ENCODE peak calls at places on chromosomes 11 and 22, in five cellular contexts. One of them, this sample, is unnamed.

GRCh38 chr11:18071098-18071705 is 25.1 kb upstream of the TPH1 start:
- DNase-seq in WTC11: no peak
- DNase-seq in upper lobe of right lung: no peak
- DNase-seq in mucosa of descending colon: no peak
- DNase-seq in AG04449: no peak
- DNase-seq in this sample: no peak

GRCh38 chr11:13889566-13890214 is 72.8 kb upstream of the SPON1 start:
- DNase-seq in WTC11: no peak
- DNase-seq in AG04449: no peak
- DNase-seq in mucosa of descending colon: no peak
- DNase-seq in upper lobe of right lung: no peak
- DNase-seq in this sample: no peak

GRCh38 chr11:123137496-123138270 is 57.4 kb downstream of the CLMP start:
- DNase-seq in AG04449: no peak
- DNase-seq in WTC11: peak; percentile 78
- DNase-seq in mucosa of descending colon: peak; percentile 52
- DNase-seq in upper lobe of right lung: peak; percentile 79
- DNase-seq in this sample: peak; percentile 35

GRCh38 chr11:96470521-96470920 is 80.7 kb downstream of the JRKL start:
- DNase-seq in mucosa of descending colon: no peak
- DNase-seq in WTC11: no peak
- DNase-seq in upper lobe of right lung: no peak
- DNase-seq in AG04449: no peak
- DNase-seq in this sample: no peak

GRCh38 chr11:64918056-64918455 is 1.0 kb upstream of the ATG2A start:
- DNase-seq in WTC11: no peak
- DNase-seq in AG04449: no peak
- DNase-seq in upper lobe of right lung: no peak
- DNase-seq in mucosa of descending colon: no peak
- DNase-seq in this sample: no peak

GRCh38 chr22:48489551-48490512 is 1337.8 kb downstream of the BRD1 start:
- DNase-seq in WTC11: no peak
- DNase-seq in mucosa of descending colon: no peak
- DNase-seq in upper lobe of right lung: peak; percentile 69
- DNase-seq in AG04449: no peak
- DNase-seq in this sample: peak; percentile 29

GRCh38 chr11:59200421-59200746 is 12.3 kb downstream of the MPEG1 start:
- DNase-seq in AG04449: no peak
- DNase-seq in mucosa of descending colon: no peak
- DNase-seq in upper lobe of right lung: no peak
- DNase-seq in WTC11: no peak
- DNase-seq in this sample: no peak

GRCh38 chr22:30312053-30312452 is 14.7 kb downstream of the TBC1D10A start:
- DNase-seq in upper lobe of right lung: no peak
- DNase-seq in mucosa of descending colon: no peak
- DNase-seq in AG04449: no peak
- DNase-seq in WTC11: no peak
- DNase-seq in this sample: no peak

GRCh38 chr11:33830903-33831648 is 56.8 kb upstream of the FBXO3 start:
- DNase-seq in WTC11: no peak
- DNase-seq in AG04449: no peak
- DNase-seq in upper lobe of right lung: no peak
- DNase-seq in mucosa of descending colon: no peak
- DNase-seq in this sample: no peak

GRCh38 chr11:125494987-125495725 is 909 bp downstream of the FEZ1 start:
- DNase-seq in mucosa of descending colon: peak; percentile 29
- DNase-seq in AG04449: no peak
- DNase-seq in upper lobe of right lung: peak; percentile 66
- DNase-seq in WTC11: peak; percentile 63
- DNase-seq in this sample: peak; percentile 36

GRCh38 chr22:22410121-22410520 is 98.4 kb downstream of the ZNF280B start:
- DNase-seq in AG04449: no peak
- DNase-seq in upper lobe of right lung: peak; percentile 71
- DNase-seq in mucosa of descending colon: peak; percentile 43
- DNase-seq in WTC11: no peak
- DNase-seq in this sample: no peak

GRCh38 chr11:79219186-79220045 is 221.4 kb downstream of the TENM4 start:
- DNase-seq in AG04449: no peak
- DNase-seq in mucosa of descending colon: no peak
- DNase-seq in upper lobe of right lung: no peak
- DNase-seq in WTC11: no peak
- DNase-seq in this sample: no peak

GRCh38 chr11:46890665-46891064 is 27.7 kb downstream of the LRP4 start:
- DNase-seq in AG04449: peak; percentile 4
- DNase-seq in mucosa of descending colon: no peak
- DNase-seq in WTC11: no peak
- DNase-seq in upper lobe of right lung: no peak
- DNase-seq in this sample: no peak

GRCh38 chr22:49253656-49254055 is 574.0 kb downstream of the BRD1 start:
- DNase-seq in WTC11: no peak
- DNase-seq in mucosa of descending colon: no peak
- DNase-seq in AG04449: no peak
- DNase-seq in upper lobe of right lung: peak; percentile 35
- DNase-seq in this sample: no peak

GRCh38 chr11:8101421-8101820 is 20.4 kb downstream of the TUB start:
- DNase-seq in mucosa of descending colon: no peak
- DNase-seq in WTC11: no peak
- DNase-seq in AG04449: no peak
- DNase-seq in upper lobe of right lung: no peak
- DNase-seq in this sample: no peak

GRCh38 chr22:35882226-35883027 is 146.2 kb downstream of the RBFOX2 start:
- DNase-seq in mucosa of descending colon: no peak
- DNase-seq in AG04449: no peak
- DNase-seq in upper lobe of right lung: no peak
- DNase-seq in WTC11: no peak
- DNase-seq in this sample: no peak

GRCh38 chr11:66123902-66124301 is 53.8 kb downstream of the PACS1 start:
- DNase-seq in AG04449: no peak
- DNase-seq in upper lobe of right lung: no peak
- DNase-seq in WTC11: no peak
- DNase-seq in mucosa of descending colon: no peak
- DNase-seq in this sample: no peak

GRCh38 chr11:15336016-15336415 is 221.3 kb downstream of the INSC start:
- DNase-seq in mucosa of descending colon: no peak
- DNase-seq in upper lobe of right lung: no peak
- DNase-seq in WTC11: peak; percentile 12
- DNase-seq in AG04449: no peak
- DNase-seq in this sample: no peak

GRCh38 chr22:49632199-49633009 is 195.3 kb downstream of the BRD1 start:
- DNase-seq in WTC11: peak; percentile 82
- DNase-seq in AG04449: no peak
- DNase-seq in upper lobe of right lung: no peak
- DNase-seq in mucosa of descending colon: peak; percentile 61
- DNase-seq in this sample: peak; percentile 82

GRCh38 chr22:20244250-20244648 is 23.9 kb downstream of the RTN4R start:
- DNase-seq in AG04449: no peak
- DNase-seq in mucosa of descending colon: no peak
- DNase-seq in WTC11: no peak
- DNase-seq in upper lobe of right lung: no peak
- DNase-seq in this sample: no peak

GRCh38 chr11:8810331-8811301 is 100.4 kb upstream of the AKIP1 start:
- DNase-seq in WTC11: peak; percentile 80
- DNase-seq in AG04449: no peak
- DNase-seq in mucosa of descending colon: peak; percentile 87
- DNase-seq in upper lobe of right lung: peak; percentile 91
- DNase-seq in this sample: peak; percentile 65

GRCh38 chr11:1160231-1161101 is 2.7 kb downstream of the MUC5AC start:
- DNase-seq in AG04449: no peak
- DNase-seq in mucosa of descending colon: peak; percentile 18
- DNase-seq in WTC11: no peak
- DNase-seq in upper lobe of right lung: peak; percentile 53
- DNase-seq in this sample: no peak

GRCh38 chr11:131408011-131408640 is 37.7 kb downstream of the NTM start:
- DNase-seq in mucosa of descending colon: no peak
- DNase-seq in AG04449: no peak
- DNase-seq in upper lobe of right lung: no peak
- DNase-seq in WTC11: peak; percentile 55
- DNase-seq in this sample: peak; percentile 47

GRCh38 chr11:70074701-70075100 is 3.4 kb upstream of the ANO1 start:
- DNase-seq in upper lobe of right lung: peak; percentile 48
- DNase-seq in mucosa of descending colon: no peak
- DNase-seq in WTC11: no peak
- DNase-seq in AG04449: no peak
- DNase-seq in this sample: no peak
- TF ChIP-seq CTCF in upper lobe of right lung: no peak
- TF ChIP-seq CTCF in mucosa of descending colon: no peak
- TF ChIP-seq CTCF in WTC11: no peak
- TF ChIP-seq CTCF in AG04449: no peak
- TF ChIP-seq CTCF in this sample: no peak

GRCh38 chr11:11155962-11156815 is 196.9 kb downstream of the CSNK2A3 start:
- DNase-seq in upper lobe of right lung: no peak
- DNase-seq in mucosa of descending colon: no peak
- DNase-seq in WTC11: peak; percentile 86
- DNase-seq in AG04449: no peak
- DNase-seq in this sample: peak; percentile 36
- TF ChIP-seq CTCF in upper lobe of right lung: peak; percentile 46
- TF ChIP-seq CTCF in mucosa of descending colon: peak; percentile 19
- TF ChIP-seq CTCF in WTC11: peak; percentile 85
- TF ChIP-seq CTCF in AG04449: peak; percentile 59
- TF ChIP-seq CTCF in this sample: peak; percentile 62

GRCh38 chr11:77593883-77594282 is 4.1 kb downstream of the AQP11 start:
- DNase-seq in upper lobe of right lung: no peak
- DNase-seq in AG04449: no peak
- DNase-seq in mucosa of descending colon: no peak
- DNase-seq in WTC11: no peak
- DNase-seq in this sample: no peak

GRCh38 chr11:77589521-77590193 is at the start of gene AQP11:
- DNase-seq in upper lobe of right lung: peak; percentile 92
- DNase-seq in mucosa of descending colon: peak; percentile 97
- DNase-seq in AG04449: peak; percentile 24
- DNase-seq in WTC11: peak; percentile 88
- DNase-seq in this sample: peak; percentile 81

GRCh38 chr11:77592727-77593126 is 3.0 kb downstream of the AQP11 start:
- DNase-seq in mucosa of descending colon: no peak
- DNase-seq in WTC11: no peak
- DNase-seq in AG04449: no peak
- DNase-seq in upper lobe of right lung: no peak
- DNase-seq in this sample: no peak

GRCh38 chr11:77589181-77589520 is 602 bp upstream of the AQP11 start:
- DNase-seq in WTC11: no peak
- DNase-seq in upper lobe of right lung: no peak
- DNase-seq in AG04449: no peak
- DNase-seq in mucosa of descending colon: no peak
- DNase-seq in this sample: no peak

GRCh38 chr11:77590194-77590591 is 440 bp downstream of the AQP11 start:
- DNase-seq in mucosa of descending colon: no peak
- DNase-seq in upper lobe of right lung: no peak
- DNase-seq in AG04449: no peak
- DNase-seq in WTC11: peak; percentile 34
- DNase-seq in this sample: peak; percentile 25
- TF ChIP-seq CTCF in mucosa of descending colon: no peak
- TF ChIP-seq CTCF in upper lobe of right lung: no peak
- TF ChIP-seq CTCF in AG04449: no peak
- TF ChIP-seq CTCF in WTC11: no peak
- TF ChIP-seq CTCF in this sample: peak; percentile 20

GRCh38 chr11:102783720-102784119 is 3.3 kb upstream of the MMP10 start:
- DNase-seq in AG04449: no peak
- DNase-seq in mucosa of descending colon: no peak
- DNase-seq in upper lobe of right lung: no peak
- DNase-seq in WTC11: no peak
- DNase-seq in this sample: no peak

GRCh38 chr11:102784380-102784779 is 4.0 kb upstream of the MMP10 start:
- DNase-seq in AG04449: no peak
- DNase-seq in mucosa of descending colon: no peak
- DNase-seq in WTC11: no peak
- DNase-seq in upper lobe of right lung: no peak
- DNase-seq in this sample: no peak

GRCh38 chr11:102776454-102776853 is 4.0 kb downstream of the MMP10 start:
- DNase-seq in AG04449: no peak
- DNase-seq in WTC11: no peak
- DNase-seq in upper lobe of right lung: no peak
- DNase-seq in mucosa of descending colon: no peak
- DNase-seq in this sample: no peak

GRCh38 chr11:102783016-102783415 is 2.6 kb upstream of the MMP10 start:
- DNase-seq in AG04449: no peak
- DNase-seq in WTC11: no peak
- DNase-seq in mucosa of descending colon: no peak
- DNase-seq in upper lobe of right lung: no peak
- DNase-seq in this sample: no peak

GRCh38 chr11:102780491-102780918 is at the start of gene MMP10:
- DNase-seq in upper lobe of right lung: no peak
- DNase-seq in WTC11: no peak
- DNase-seq in mucosa of descending colon: no peak
- DNase-seq in AG04449: no peak
- DNase-seq in this sample: no peak
- TF ChIP-seq CTCF in upper lobe of right lung: peak; percentile 30
- TF ChIP-seq CTCF in WTC11: peak; percentile 34
- TF ChIP-seq CTCF in mucosa of descending colon: no peak
- TF ChIP-seq CTCF in AG04449: peak; percentile 37
- TF ChIP-seq CTCF in this sample: peak; percentile 63

GRCh38 chr11:75525433-75526191 is at the start of gene GDPD5:
- DNase-seq in upper lobe of right lung: peak; percentile 92
- DNase-seq in AG04449: no peak
- DNase-seq in WTC11: peak; percentile 85
- DNase-seq in mucosa of descending colon: peak; percentile 89
- DNase-seq in this sample: peak; percentile 77
- TF ChIP-seq CTCF in upper lobe of right lung: peak; percentile 46
- TF ChIP-seq CTCF in AG04449: peak; percentile 62
- TF ChIP-seq CTCF in WTC11: no peak
- TF ChIP-seq CTCF in mucosa of descending colon: peak; percentile 52
- TF ChIP-seq CTCF in this sample: peak; percentile 60

This sample was measured in neural crest cell.